ENCODE peak calls at places on chromosomes 7 and 10, in seven cellular contexts. X, Y, U, N, O, Z and M are unnamed samples.

GRCh38 chr10:101287922-101288638 is 58.8 kb upstream of the LBX1 start:
- DNase-seq in O (no peak), U (no peak), Z (no peak), Y (peak; percentile 8), X (no peak), N (peak; percentile 46), M (no peak)

GRCh38 chr10:49360271-49361177 is 35.4 kb downstream of the DRGX start:
- DNase-seq in X (no peak), U (no peak), Y (no peak), O (no peak), Z (no peak), N (no peak), M (no peak)

GRCh38 chr10:59706851-59707797 is 2.5 kb downstream of the SLC16A9 start:
- DNase-seq in U (no peak), N (no peak), O (no peak), Y (peak; percentile 51), Z (no peak), X (no peak), M (no peak)

GRCh38 chr7:71682841-71683341 is 550.9 kb downstream of the GALNT17 start:
- DNase-seq in O (no peak), X (no peak), Z (no peak), Y (no peak), N (peak; percentile 4), U (no peak), M (no peak)

GRCh38 chr10:3886666-3887251 is 101.8 kb upstream of the KLF6 start:
- DNase-seq in X (no peak), N (no peak), O (no peak), U (peak; percentile 84), Z (no peak), Y (no peak), M (no peak)

GRCh38 chr10:93068411-93069244 is 5.1 kb upstream of the CYP26A1 start:
- DNase-seq in N (peak; percentile 42), O (no peak), U (no peak), Z (no peak), Y (peak; percentile 65), X (no peak), M (no peak)

GRCh38 chr7:130490888-130491771 is 755 bp upstream of the MEST start:
- DNase-seq in Y (no peak), U (no peak), X (no peak), Z (peak; percentile 56), N (peak; percentile 46), O (no peak), M (peak; percentile 49)

GRCh38 chr7:40827217-40828085 is 692.6 kb downstream of the SUGCT start:
- DNase-seq in N (no peak), U (peak; percentile 73), X (no peak), Y (no peak), O (no peak), Z (no peak), M (no peak)

GRCh38 chr7:91850455-91850854 is 30.0 kb downstream of the MTERF1 start:
- DNase-seq in N (no peak), U (no peak), O (no peak), X (no peak), Z (no peak), Y (no peak), M (no peak)

GRCh38 chr7:1286946-1287628 is 54.4 kb downstream of the UNCX start:
- DNase-seq in Y (no peak), U (no peak), Z (no peak), O (no peak), X (no peak), N (no peak), M (no peak)

GRCh38 chr10:101386659-101387259 is 32.8 kb downstream of the BTRC start:
- DNase-seq in X (no peak), U (no peak), Z (no peak), N (no peak), O (no peak), Y (no peak), M (no peak)

GRCh38 chr10:79286318-79286951 is 60.8 kb upstream of the PPIF start:
- DNase-seq in X (peak; percentile 70), U (no peak), N (peak; percentile 81), Z (peak; percentile 93), O (peak; percentile 92), Y (peak; percentile 100), M (peak; percentile 93)

GRCh38 chr10:55742487-55742886 is 618.6 kb downstream of the ZWINT start:
- DNase-seq in O (no peak), N (no peak), Z (no peak), Y (peak; percentile 16), U (no peak), X (no peak), M (no peak)

GRCh38 chr7:122006687-122007086 is 133.7 kb downstream of the PTPRZ1 start:
- DNase-seq in X (no peak), Y (no peak), N (no peak), Z (no peak), O (no peak), U (no peak), M (no peak)

GRCh38 chr7:49322476-49322875 is 398.1 kb downstream of the CDC14C start:
- DNase-seq in Y (no peak), X (no peak), Z (no peak), U (no peak), O (no peak), N (no peak), M (no peak)

GRCh38 chr7:116258734-116259133 is 48.4 kb downstream of the TES start:
- DNase-seq in Y (peak; percentile 53), N (no peak), Z (peak; percentile 25), X (no peak), O (peak; percentile 23), U (peak; percentile 63), M (no peak)

GRCh38 chr7:115124409-115124939 is 202.6 kb downstream of the MDFIC start:
- DNase-seq in U (no peak), O (no peak), N (no peak), Y (peak; percentile 36), X (no peak), Z (no peak), M (no peak)

GRCh38 chr7:94375713-94376112 is 19.0 kb upstream of the COL1A2 start:
- DNase-seq in O (no peak), U (peak; percentile 95), N (no peak), Y (no peak), X (no peak), Z (no peak), M (no peak)

GRCh38 chr7:142477079-142477651 is 219.3 kb upstream of the PRSS58 start:
- DNase-seq in X (no peak), Z (no peak), N (no peak), U (no peak), Y (no peak), O (no peak), M (no peak)

GRCh38 chr10:36492590-36493510 is 632.5 kb upstream of the ANKRD30A start:
- DNase-seq in O (no peak), N (no peak), Y (no peak), Z (no peak), U (peak; percentile 22), X (no peak), M (no peak)

GRCh38 chr10:10418397-10418796 is 599.3 kb upstream of the CELF2 start:
- DNase-seq in X (peak; percentile 7), Z (peak; percentile 21), Y (peak; percentile 2), N (no peak), O (peak; percentile 15), U (no peak), M (peak; percentile 27)

GRCh38 chr10:72639441-72639873 is 13.6 kb upstream of the MICU1 start:
- DNase-seq in U (no peak), Y (no peak), N (no peak), X (no peak), Z (no peak), O (no peak), M (no peak)

GRCh38 chr7:32250494-32251260 is 180.5 kb upstream of the PDE1C start:
- DNase-seq in X (no peak), O (no peak), Y (no peak), U (no peak), N (no peak), Z (no peak), M (no peak)

GRCh38 chr10:103917326-103918052 is 495 bp downstream of the STN1 start:
- DNase-seq in U (peak; percentile 33), Z (peak; percentile 33), X (no peak), Y (no peak), N (no peak), O (no peak), M (peak; percentile 54)

GRCh38 chr10:74290703-74291102 is 139.7 kb downstream of the ADK start:
- DNase-seq in O (no peak), Y (no peak), X (no peak), Z (no peak), N (no peak), U (peak; percentile 57), M (no peak)

GRCh38 chr7:101998904-101999236 is 181.4 kb downstream of the CUX1 start:
- DNase-seq in Y (no peak), N (no peak), O (no peak), U (no peak), Z (no peak), X (no peak), M (no peak)

GRCh38 chr7:37065779-37066271 is 341.5 kb upstream of the AOAH start:
- DNase-seq in X (peak; percentile 53), N (no peak), O (peak; percentile 55), Y (no peak), Z (peak; percentile 60), U (no peak), M (peak; percentile 68)

GRCh38 chr10:29712108-29712507 is 77.3 kb upstream of the SVIL start:
- DNase-seq in N (no peak), U (no peak), Z (no peak), X (no peak), O (no peak), Y (no peak), M (no peak)

GRCh38 chr10:61897671-61898434 is 3.6 kb upstream of the ARID5B start:
- DNase-seq in Z (no peak), N (peak; percentile 19), U (no peak), Y (peak; percentile 34), O (no peak), X (no peak), M (peak; percentile 47)

GRCh38 chr10:34967411-34967880 is 122.7 kb downstream of the CUL2 start:
- DNase-seq in X (no peak), N (peak; percentile 3), Y (no peak), Z (no peak), O (no peak), U (peak; percentile 45), M (no peak)

GRCh38 chr10:98080474-98080873 is 50.1 kb upstream of the CRTAC1 start:
- DNase-seq in Z (no peak), U (no peak), Y (no peak), O (no peak), N (no peak), X (no peak), M (no peak)

GRCh38 chr7:107041097-107041496 is 3.4 kb upstream of the PRKAR2B start:
- DNase-seq in X (no peak), U (no peak), Y (no peak), O (no peak), Z (no peak), N (no peak), M (no peak)

GRCh38 chr7:74173074-74173473 is 1.1 kb upstream of the EIF4H start:
- DNase-seq in U (no peak), O (no peak), Z (no peak), Y (peak; percentile 56), X (no peak), N (no peak), M (no peak)